ENCODE peak calls at places on chromosomes 16 and 17, in eight cellular contexts. G, I, N, O, P, V, F and D are unnamed samples.

GRCh38 chr17:49545811-49546545 is 29.7 kb upstream of the NXPH3 start:
- DNase-seq in P (no peak), N (no peak), F (no peak), I (no peak), V (no peak), O (no peak), G (no peak), D (no peak)

GRCh38 chr16:1305823-1306222 is 3.6 kb upstream of the UBE2I start:
- DNase-seq in V (no peak), P (no peak), N (no peak), O (no peak), G (peak; percentile 44), I (peak; percentile 57), F (no peak), D (no peak)

GRCh38 chr17:17737938-17738894 is 57.0 kb downstream of the RAI1 start:
- DNase-seq in O (peak; percentile 83), P (no peak), F (no peak), G (no peak), V (no peak), N (peak; percentile 77), I (no peak), D (no peak)

GRCh38 chr16:14125030-14125681 is 54.0 kb downstream of the MRTFB start:
- DNase-seq in V (no peak), G (no peak), N (no peak), F (no peak), O (no peak), I (no peak), P (no peak), D (no peak)

GRCh38 chr17:38879878-38880727 is 10.2 kb downstream of the LASP1 start:
- DNase-seq in F (no peak), V (peak; percentile 14), P (no peak), N (no peak), I (no peak), G (no peak), O (peak; percentile 87), D (peak; percentile 78)

GRCh38 chr16:20740007-20740883 is 1.4 kb downstream of the THUMPD1 start:
- DNase-seq in N (peak; percentile 25), V (no peak), P (no peak), O (peak; percentile 17), I (peak; percentile 20), F (no peak), G (peak; percentile 16), D (no peak)

GRCh38 chr17:4199818-4200402 is 56.9 kb downstream of the CYB5D2 start:
- DNase-seq in V (peak; percentile 54), I (no peak), P (peak; percentile 15), O (peak; percentile 59), F (no peak), N (no peak), G (peak; percentile 15), D (peak; percentile 30)

GRCh38 chr17:80959330-80960036 is 32.2 kb upstream of the CHMP6 start:
- DNase-seq in V (no peak), G (no peak), N (peak; percentile 57), F (no peak), P (no peak), I (no peak), O (no peak), D (no peak)

GRCh38 chr16:30567160-30567990 is 4.1 kb downstream of the ZNF688 start:
- DNase-seq in F (no peak), V (no peak), N (no peak), P (peak; percentile 41), O (peak; percentile 32), G (peak; percentile 55), I (peak; percentile 59), D (no peak)

GRCh38 chr17:8080208-8080798 is 7.2 kb downstream of the ALOX12B start:
- DNase-seq in V (no peak), O (no peak), F (no peak), G (no peak), P (no peak), I (peak; percentile 3), N (no peak), D (no peak)

GRCh38 chr16:12754824-12755543 is 48.7 kb downstream of the CPPED1 start:
- DNase-seq in V (no peak), I (no peak), N (no peak), G (no peak), P (no peak), O (no peak), F (no peak), D (no peak)

GRCh38 chr16:82832861-82833260 is 206.1 kb downstream of the CDH13 start:
- DNase-seq in P (no peak), G (no peak), F (no peak), O (no peak), N (no peak), V (no peak), I (no peak), D (no peak)

GRCh38 chr17:31393749-31394146 is 2.3 kb downstream of the RAB11FIP4 start:
- DNase-seq in V (no peak), O (no peak), I (no peak), G (no peak), F (no peak), N (no peak), P (no peak), D (no peak)

GRCh38 chr16:9578459-9578858 is 487.0 kb downstream of the HAPSTR1 start:
- DNase-seq in V (no peak), O (no peak), P (no peak), N (no peak), F (no peak), G (no peak), I (no peak), D (no peak)

GRCh38 chr16:83310816-83311215 is 497.0 kb upstream of the HSBP1 start:
- DNase-seq in I (no peak), F (no peak), N (no peak), G (no peak), V (no peak), P (no peak), O (no peak), D (no peak)

GRCh38 chr17:65547253-65547670 is 14.2 kb downstream of the AXIN2 start:
- DNase-seq in I (no peak), V (no peak), O (peak; percentile 62), P (no peak), N (peak; percentile 85), G (no peak), F (no peak), D (peak; percentile 31)

GRCh38 chr16:1181715-1182671 is 29.1 kb downstream of the CACNA1H start:
- DNase-seq in I (no peak), F (no peak), P (no peak), N (peak; percentile 51), V (peak; percentile 41), O (peak; percentile 83), G (no peak), D (peak; percentile 57)

GRCh38 chr16:30368122-30368791 is 2.0 kb downstream of the TBC1D10B start:
- DNase-seq in O (no peak), G (no peak), V (peak; percentile 24), I (no peak), N (peak; percentile 23), P (no peak), F (no peak), D (no peak)

GRCh38 chr16:8623634-8624033 is 2.1 kb downstream of the METTL22 start:
- DNase-seq in I (no peak), G (no peak), F (no peak), V (no peak), P (no peak), O (no peak), N (no peak), D (no peak)